ENCODE peak calls at places on chromosomes 3 and 15, in five cellular contexts. F is endothelial cell, S is NCI-H510A treated with DMSO at 0.1 percent for 48 hours, K is HT1080, U is ACHN. G is an unnamed sample.

GRCh38 chr3:190526787-190527767 is 13.2 kb downstream of the IL1RAP start:
- DNase-seq in F (no peak), S (no peak), K (no peak), U (no peak), G (no peak)

GRCh38 chr3:37471425-37471824 is 297.0 kb upstream of the LRRFIP2 start:
- DNase-seq in F (no peak), S (no peak), K (no peak), U (no peak), G (no peak)

GRCh38 chr3:60217156-60217911 is 1033.9 kb downstream of the FHIT start:
- DNase-seq in F (no peak), S (no peak), K (no peak), U (no peak), G (no peak)

GRCh38 chr15:33985287-33985686 is 17.0 kb downstream of the CHRM5 start:
- DNase-seq in F (no peak), S (no peak), K (peak), U (peak), G (no peak)

GRCh38 chr15:77959094-77959879 is 118.2 kb downstream of the TBC1D2B start:
- DNase-seq in F (peak), S (peak), K (peak), U (peak), G (peak)

GRCh38 chr15:74799843-74800558 is 12.6 kb upstream of the LMAN1L start:
- DNase-seq in F (peak), S (peak), K (peak), U (peak), G (peak)

GRCh38 chr3:102068327-102068726 is 219.0 kb downstream of the NFKBIZ start:
- DNase-seq in F (no peak), S (no peak), K (peak), U (no peak), G (no peak)

GRCh38 chr15:77026501-77027110 is 31.7 kb downstream of the PSTPIP1 start:
- DNase-seq in F (peak), S (no peak), K (no peak), U (no peak), G (no peak)

GRCh38 chr3:89104499-89104898 is 2.9 kb upstream of the EPHA3 start:
- DNase-seq in F (no peak), S (no peak), K (no peak), U (no peak), G (no peak)

GRCh38 chr3:133996996-133997395 is 32.7 kb downstream of the SLCO2A1 start:
- DNase-seq in F (no peak), S (no peak), K (no peak), U (no peak), G (no peak)

GRCh38 chr3:104873331-104873730 is 493.4 kb upstream of the ALCAM start:
- DNase-seq in F (no peak), S (no peak), K (peak), U (no peak), G (no peak)

GRCh38 chr3:14486460-14486859 is 53.7 kb downstream of the GRIP2 start:
- DNase-seq in F (no peak), S (no peak), K (no peak), U (no peak), G (no peak)

G was measured in NCI-H146.